ENCODE peak calls at places on chromosomes 11 and 22, in five cellular contexts. V is lower leg skin, J is astrocyte of the spinal cord, C is SW480, K is hypothalamus. U is an unnamed sample.
A peak's percentile ranks its signal among the peaks of the same experiment; 100 is the strongest.

GRCh38 chr22:27603823-27604190 is 197.7 kb downstream of the MN1 start:
- DNase-seq in V (no peak), C (no peak), J (peak; percentile 57), K (peak; percentile 39), U (no peak)

GRCh38 chr11:95119361-95120060 is 29.9 kb downstream of the ENDOD1 start:
- DNase-seq in K (no peak), V (no peak), J (no peak), C (peak; percentile 79), U (no peak)

GRCh38 chr11:81674211-81674610 is 1059.5 kb downstream of the FAM181B start:
- DNase-seq in V (no peak), C (no peak), K (no peak), J (no peak), U (no peak)

GRCh38 chr22:25068701-25069100 is 116.2 kb downstream of the KIAA1671 start:
- DNase-seq in K (no peak), C (no peak), J (no peak), V (no peak), U (no peak)

GRCh38 chr22:29136715-29137700 is 64.2 kb downstream of the KREMEN1 start:
- DNase-seq in V (no peak), K (no peak), C (no peak), J (no peak), U (no peak)

GRCh38 chr11:122101625-122102291 is 14.3 kb downstream of the BLID start:
- DNase-seq in J (peak; percentile 89), V (peak; percentile 48), K (peak; percentile 84), C (no peak), U (peak; percentile 93)

GRCh38 chr22:27245056-27245455 is 556.5 kb downstream of the MN1 start:
- DNase-seq in C (no peak), V (no peak), K (no peak), J (no peak), U (no peak)

GRCh38 chr22:46008291-46008690 is 31.3 kb upstream of the WNT7B start:
- DNase-seq in K (no peak), C (no peak), V (no peak), J (no peak), U (no peak)

GRCh38 chr11:7977251-7977917 is 9.8 kb upstream of the EIF3F start:
- DNase-seq in V (no peak), J (peak; percentile 83), K (no peak), C (peak; percentile 29), U (no peak)

GRCh38 chr11:32809313-32809712 is 14.9 kb upstream of the CCDC73 start:
- DNase-seq in K (peak; percentile 58), C (peak; percentile 78), J (peak; percentile 77), V (peak; percentile 68), U (peak; percentile 74)

GRCh38 chr11:128342511-128343133 is 244.7 kb downstream of the ETS1 start:
- DNase-seq in V (no peak), J (peak; percentile 76), C (peak; percentile 70), K (no peak), U (no peak)

GRCh38 chr11:64036081-64037026 is 623 bp downstream of the FLRT1 start:
- DNase-seq in V (no peak), C (peak; percentile 39), J (peak; percentile 35), K (peak; percentile 73), U (peak; percentile 59)

GRCh38 chr11:43818220-43818619 is 62.4 kb upstream of the ALKBH3 start:
- DNase-seq in K (no peak), J (no peak), V (no peak), C (no peak), U (no peak)

GRCh38 chr22:19959043-19959586 is 17.5 kb upstream of the TXNRD2 start:
- DNase-seq in C (peak; percentile 63), V (no peak), K (no peak), J (peak; percentile 58), U (no peak)

GRCh38 chr11:61698173-61698965 is 18.2 kb downstream of the DAGLA start:
- DNase-seq in V (no peak), C (no peak), K (no peak), J (no peak), U (peak; percentile 9)

GRCh38 chr11:118102721-118103261 is 16.0 kb upstream of the SMIM35 start:
- DNase-seq in V (no peak), J (no peak), K (no peak), C (no peak), U (no peak)

GRCh38 chr11:19676508-19677379 is 35.9 kb upstream of the NAV2 start:
- DNase-seq in V (no peak), C (no peak), J (peak; percentile 71), K (no peak), U (no peak)

GRCh38 chr22:20567371-20567847 is 60.0 kb downstream of the MED15 start:
- DNase-seq in C (peak; percentile 9), V (no peak), K (no peak), J (peak; percentile 55), U (no peak)

GRCh38 chr11:112809429-112809828 is 151.8 kb upstream of the NCAM1 start:
- DNase-seq in V (no peak), K (no peak), C (no peak), J (no peak), U (no peak)

GRCh38 chr22:19576460-19577421 is 52.5 kb upstream of the CLDN5 start:
- DNase-seq in C (peak; percentile 50), J (peak; percentile 60), K (no peak), V (no peak), U (no peak)

GRCh38 chr11:6646040-6646439 is 9.6 kb downstream of the DCHS1 start:
- DNase-seq in K (no peak), J (peak; percentile 49), C (no peak), V (no peak), U (no peak)

GRCh38 chr11:93099811-93100210 is 98.0 kb downstream of the SLC36A4 start:
- DNase-seq in V (no peak), C (no peak), K (no peak), J (peak; percentile 46), U (no peak)

GRCh38 chr11:6468712-6469495 is 4.8 kb downstream of the TRIM3 start:
- DNase-seq in J (peak; percentile 86), V (peak; percentile 86), K (peak; percentile 92), C (peak; percentile 20), U (peak; percentile 90)

U was measured in midbrain.